ENCODE peak calls at places on chromosomes 13 and 19, in five cellular contexts. R, E, D, O and N are unnamed samples.
A peak's percentile ranks its signal among the peaks of the same experiment; 100 is the strongest.

GRCh38 chr19:50458396-50459066 is 17.8 kb upstream of the EMC10 start:
- DNase-seq in R (no peak), E (no peak), D (no peak), O (no peak), N (peak; percentile 30)

GRCh38 chr19:17076539-17076919 is 952 bp downstream of the MYO9B start:
- DNase-seq in R (no peak), E (no peak), D (no peak), O (no peak), N (peak; percentile 17)

GRCh38 chr19:32581704-32582164 is 744 bp downstream of the PDCD5 start:
- DNase-seq in R (no peak), E (no peak), D (peak; percentile 11), O (peak; percentile 54), N (peak; percentile 53)

GRCh38 chr19:42423462-42424344 is 3.5 kb downstream of the LIPE start:
- DNase-seq in R (peak; percentile 93), E (peak; percentile 80), D (peak; percentile 86), O (peak; percentile 96), N (peak; percentile 99)

GRCh38 chr13:52001120-52001731 is 10.0 kb downstream of the ATP7B start:
- DNase-seq in R (peak; percentile 35), E (peak; percentile 22), D (no peak), O (no peak), N (peak; percentile 82)

GRCh38 chr19:51317968-51318367 is 6.5 kb downstream of the IGLON5 start:
- DNase-seq in R (no peak), E (no peak), D (no peak), O (no peak), N (no peak)

GRCh38 chr19:19077103-19077502 is 13.3 kb downstream of the SLC25A42 start:
- DNase-seq in R (no peak), E (peak; percentile 67), D (no peak), O (no peak), N (no peak)

GRCh38 chr13:69579351-69579750 is 528.3 kb upstream of the ATXN8OS start:
- DNase-seq in R (no peak), E (no peak), D (no peak), O (no peak), N (peak; percentile 28)

GRCh38 chr13:40235160-40235796 is 431.2 kb downstream of the FOXO1 start:
- DNase-seq in R (no peak), E (no peak), D (no peak), O (no peak), N (no peak)

GRCh38 chr13:33931397-33931987 is 113.5 kb downstream of the RFC3 start:
- DNase-seq in R (no peak), E (peak; percentile 27), D (peak; percentile 37), O (no peak), N (peak; percentile 82)

GRCh38 chr13:103273825-103274224 is 207.6 kb upstream of the SLC10A2 start:
- DNase-seq in R (no peak), E (no peak), D (no peak), O (no peak), N (no peak)

GRCh38 chr13:49649244-49649962 is 21.1 kb downstream of the ARL11 start:
- DNase-seq in R (no peak), E (no peak), D (no peak), O (no peak), N (peak; percentile 68)

GRCh38 chr13:98839826-98840769 is 87.6 kb upstream of the SLC15A1 start:
- DNase-seq in R (peak; percentile 39), E (peak; percentile 52), D (peak; percentile 43), O (peak; percentile 76), N (peak; percentile 90)

GRCh38 chr19:31141301-31141700 is 207.9 kb downstream of the TSHZ3 start:
- DNase-seq in R (no peak), E (no peak), D (no peak), O (no peak), N (no peak)

GRCh38 chr13:63337921-63338320 is 1922.3 kb upstream of the PCDH20 start:
- DNase-seq in R (no peak), E (no peak), D (no peak), O (no peak), N (no peak)

GRCh38 chr19:5988520-5989387 is 10.8 kb upstream of the RANBP3 start:
- DNase-seq in R (no peak), E (no peak), D (no peak), O (no peak), N (no peak)

GRCh38 chr19:3586707-3587346 is 1.5 kb downstream of the GIPC3 start:
- DNase-seq in R (no peak), E (no peak), D (no peak), O (no peak), N (no peak)

GRCh38 chr13:67230774-67231480 is 791 bp upstream of the PCDH9 start:
- DNase-seq in R (no peak), E (peak; percentile 20), D (peak; percentile 45), O (peak; percentile 74), N (peak; percentile 72)

GRCh38 chr19:16078759-16079707 is 2.7 kb downstream of the TPM4 start:
- DNase-seq in R (no peak), E (peak; percentile 86), D (peak; percentile 87), O (no peak), N (peak; percentile 68)

GRCh38 chr13:59906413-59907027 is 257.2 kb downstream of the DIAPH3 start:
- DNase-seq in R (no peak), E (no peak), D (no peak), O (no peak), N (peak; percentile 46)

GRCh38 chr13:112983428-112984196 is 14.6 kb downstream of the MCF2L start:
- DNase-seq in R (no peak), E (no peak), D (no peak), O (no peak), N (no peak)

GRCh38 chr19:42436006-42436405 is 6.7 kb downstream of the CXCL17 start:
- DNase-seq in R (no peak), E (no peak), D (no peak), O (no peak), N (no peak)

GRCh38 chr19:33702606-33703437 is 81.1 kb downstream of the CHST8 start:
- DNase-seq in R (no peak), E (no peak), D (no peak), O (no peak), N (no peak)

GRCh38 chr19:31553112-31553843 is 204.0 kb upstream of the TSHZ3 start:
- DNase-seq in R (no peak), E (no peak), D (no peak), O (no peak), N (no peak)

GRCh38 chr13:90232291-90232690 is 1115.2 kb upstream of the MIR17HG start:
- DNase-seq in R (no peak), E (no peak), D (no peak), O (no peak), N (peak; percentile 59)
- TF ChIP-seq POLR2AphosphoS5 in R (no peak), E (no peak), D (no peak), O (no peak), N (no peak)

GRCh38 chr19:44869728-44870470 is 21.2 kb upstream of the TOMM40 start:
- DNase-seq in R (no peak), E (peak; percentile 75), D (no peak), O (no peak), N (no peak)
- TF ChIP-seq POLR2AphosphoS5 in R (no peak), E (no peak), D (no peak), O (no peak), N (no peak)

DNA sequence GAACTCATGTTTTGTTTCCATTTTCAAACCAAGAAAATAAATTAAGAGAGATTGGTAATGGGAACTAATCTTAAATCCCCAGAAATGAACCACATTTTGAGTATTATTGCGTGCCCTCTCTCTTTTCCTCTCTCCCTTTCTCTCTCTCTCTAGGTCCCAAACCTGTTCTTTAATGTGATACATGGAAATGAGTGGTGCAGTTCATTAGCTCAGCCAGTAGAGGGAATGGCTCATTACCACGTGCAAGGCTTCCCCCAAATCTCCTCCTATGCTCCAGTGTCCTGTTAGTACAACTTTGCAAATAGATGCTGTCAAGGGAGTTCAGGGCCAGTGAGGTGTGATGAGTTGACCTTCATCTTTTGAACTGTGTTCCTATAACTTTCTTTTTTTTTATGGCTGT is 178.4 kb downstream of the FGF9 start:
- DNase-seq in R (peak; percentile 23), E (peak; percentile 4), D (no peak), O (no peak), N (peak; percentile 79)
- TF ChIP-seq POLR2AphosphoS5 in R (no peak), E (no peak), D (no peak), O (no peak), N (no peak)

DNA sequence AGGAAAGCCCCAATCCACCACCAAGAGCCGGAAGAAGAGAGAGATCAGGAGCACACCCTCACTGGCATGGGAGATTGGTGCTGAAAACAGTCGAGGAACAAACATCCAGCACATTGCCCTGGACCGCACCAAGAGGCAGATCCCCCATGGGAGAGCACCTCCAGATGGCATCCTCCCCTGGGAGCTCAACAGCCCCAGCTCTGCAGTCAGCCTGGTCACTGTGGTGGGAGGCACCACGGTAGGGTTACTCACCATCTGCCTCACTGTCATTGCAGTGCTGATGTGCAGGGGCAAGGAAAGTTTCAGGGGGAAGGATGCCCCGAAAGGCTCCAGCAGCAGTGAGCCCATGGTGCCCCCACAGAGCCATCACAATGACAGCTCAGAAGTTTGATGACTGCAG is 110.2 kb downstream of the STOML3 start:
- DNase-seq in R (no peak), E (no peak), D (no peak), O (no peak), N (no peak)
- TF ChIP-seq POLR2AphosphoS5 in R (no peak), E (no peak), D (no peak), O (no peak), N (no peak)

GRCh38 chr13:80928241-80928640 is 587.3 kb upstream of the SPRY2 start:
- DNase-seq in R (no peak), E (no peak), D (no peak), O (no peak), N (no peak)
- TF ChIP-seq POLR2AphosphoS5 in R (no peak), E (no peak), D (no peak), O (no peak), N (no peak)

GRCh38 chr19:7729211-7729610 is 2.7 kb downstream of the CLEC4G start:
- DNase-seq in R (no peak), E (peak; percentile 21), D (no peak), O (peak; percentile 60), N (peak; percentile 57)

GRCh38 chr19:7730286-7731217 is 1.4 kb downstream of the CLEC4G start:
- DNase-seq in R (no peak), E (no peak), D (no peak), O (no peak), N (peak; percentile 55)

GRCh38 chr19:7722231-7722651 is 9.7 kb downstream of the CLEC4G start:
- DNase-seq in R (no peak), E (no peak), D (no peak), O (no peak), N (no peak)

GRCh38 chr19:7729831-7730285 is 2.1 kb downstream of the CLEC4G start:
- DNase-seq in R (no peak), E (no peak), D (no peak), O (peak; percentile 80), N (peak; percentile 80)

DNA sequence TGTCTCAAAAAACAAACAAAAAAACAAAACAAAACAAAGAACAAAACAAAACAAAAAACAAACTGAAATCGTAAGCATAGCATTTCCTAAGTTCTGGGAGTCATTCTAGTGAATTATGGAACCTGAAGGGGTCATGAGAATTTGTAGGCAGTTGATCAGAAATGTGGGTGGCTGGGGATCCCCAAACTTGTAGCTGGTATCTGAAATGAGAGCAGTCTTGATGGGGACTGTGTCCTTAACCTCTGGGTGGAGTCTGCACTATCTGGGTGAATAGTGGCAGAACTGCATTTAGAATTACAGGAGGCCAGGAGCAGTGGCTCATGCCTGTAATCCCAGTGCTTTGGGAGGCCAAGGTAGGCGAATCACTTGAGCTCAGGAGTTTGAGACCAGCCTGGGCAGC is 6.1 kb downstream of the CLEC4G start:
- DNase-seq in R (no peak), E (no peak), D (no peak), O (no peak), N (no peak)
- TF ChIP-seq POLR2AphosphoS5 in R (no peak), E (no peak), D (no peak), O (no peak), N (no peak)

GRCh38 chr13:30124131-30124768 is 183.1 kb downstream of the KATNAL1 start:
- DNase-seq in R (no peak), E (no peak), D (no peak), O (no peak), N (no peak)
- TF ChIP-seq POLR2AphosphoS5 in R (no peak), E (no peak), D (peak; percentile 14), O (no peak), N (no peak)